ENCODE peak calls at places on chromosomes 6 and 20, in nine cellular contexts. T is ovary, L is esophagus squamous epithelium, A is NB4, U is Peyer's patch, S is A549, R is HCT116, B is right lobe of liver, M is uterus. X is an unnamed sample.

GRCh38 chr6:154187203-154187602 is 148.2 kb downstream of the OPRM1 start:
- DNase-seq in L (no peak), B (no peak), M (no peak), S (no peak), A (no peak), R (no peak), U (no peak), T (no peak), X (no peak)

GRCh38 chr6:118277631-118278030 is 270.5 kb upstream of the PLN start:
- DNase-seq in M (no peak), S (no peak), B (no peak), L (no peak), U (no peak), T (no peak), A (no peak), R (no peak), X (no peak)

GRCh38 chr20:63518351-63518861 is 2.2 kb upstream of the PPDPF start:
- DNase-seq in T (no peak), S (no peak), U (peak), M (peak), L (no peak), R (no peak), B (peak), A (no peak), X (no peak)

GRCh38 chr6:159615923-159616322 is 77.1 kb downstream of the SOD2 start:
- DNase-seq in R (no peak), S (no peak), T (no peak), A (no peak), U (no peak), L (no peak), M (no peak), B (no peak), X (no peak)

GRCh38 chr6:118739976-118740771 is 88.8 kb upstream of the CEP85L start:
- DNase-seq in S (peak), M (no peak), A (no peak), R (no peak), B (no peak), L (no peak), U (no peak), T (no peak), X (no peak)

GRCh38 chr20:38601216-38602184 is at the start of gene ARHGAP40:
- DNase-seq in S (no peak), L (no peak), T (no peak), R (peak), U (no peak), A (peak), M (no peak), B (no peak), X (peak)

GRCh38 chr6:134199848-134200606 is 117.9 kb downstream of the SGK1 start:
- DNase-seq in A (no peak), R (no peak), T (no peak), B (no peak), S (no peak), M (no peak), U (no peak), L (no peak), X (no peak)

GRCh38 chr6:152636675-152637421 is at the start of gene SYNE1:
- DNase-seq in S (peak), M (peak), T (peak), R (no peak), U (no peak), L (no peak), B (peak), A (no peak), X (peak)

GRCh38 chr6:81834141-81834621 is 81.7 kb upstream of the TENT5A start:
- DNase-seq in L (no peak), U (peak), A (no peak), B (no peak), R (no peak), T (peak), M (no peak), S (peak), X (peak)

GRCh38 chr6:307065-307814 is 15.0 kb downstream of the DUSP22 start:
- DNase-seq in L (no peak), B (peak), T (no peak), R (no peak), M (no peak), U (no peak), S (no peak), A (no peak), X (no peak)

GRCh38 chr20:51631011-51631950 is 88.8 kb upstream of the NFATC2 start:
- DNase-seq in U (no peak), M (peak), L (no peak), T (peak), A (peak), R (peak), B (no peak), S (peak), X (peak)

GRCh38 chr6:95518630-95519227 is 58.6 kb upstream of the MANEA start:
- DNase-seq in L (no peak), M (no peak), R (no peak), B (no peak), U (no peak), S (no peak), T (no peak), A (no peak), X (peak)

GRCh38 chr20:24698189-24698588 is 228.8 kb downstream of the SYNDIG1 start:
- DNase-seq in T (no peak), S (no peak), R (no peak), U (peak), M (no peak), A (no peak), B (no peak), L (no peak), X (no peak)

GRCh38 chr20:4297141-4297826 is 281.9 kb upstream of the RNF24 start:
- DNase-seq in B (no peak), L (no peak), M (peak), S (no peak), A (peak), R (no peak), T (no peak), U (no peak), X (no peak)

GRCh38 chr6:155377061-155377460 is 62.8 kb upstream of the TFB1M start:
- DNase-seq in T (no peak), M (no peak), L (no peak), A (no peak), S (peak), B (no peak), U (no peak), R (no peak), X (peak)

GRCh38 chr6:31396422-31397152 is 6.8 kb upstream of the MICA start:
- DNase-seq in B (peak), S (peak), T (peak), A (peak), M (peak), L (no peak), R (peak), U (peak), X (peak)

GRCh38 chr20:37692447-37693166 is 1.2 kb upstream of the CTNNBL1 start:
- DNase-seq in B (no peak), R (no peak), A (no peak), M (no peak), U (no peak), T (no peak), S (no peak), L (no peak), X (no peak)

GRCh38 chr6:149220882-149221773 is 96.4 kb upstream of the TAB2 start:
- DNase-seq in U (no peak), T (no peak), M (no peak), S (no peak), R (no peak), L (no peak), B (no peak), A (no peak), X (no peak)

GRCh38 chr6:39882567-39882953 is 51.7 kb downstream of the MOCS1 start:
- DNase-seq in A (no peak), B (no peak), M (no peak), R (no peak), U (no peak), S (no peak), T (peak), L (no peak), X (no peak)

GRCh38 chr6:105774247-105774646 is 311.9 kb upstream of the PRDM1 start:
- DNase-seq in U (no peak), L (no peak), A (no peak), T (no peak), R (no peak), S (no peak), M (no peak), B (no peak), X (no peak)

GRCh38 chr6:87333033-87333432 is 4.0 kb upstream of the GJB7 start:
- DNase-seq in S (no peak), L (no peak), A (no peak), U (no peak), B (no peak), R (no peak), M (no peak), T (no peak), X (no peak)

GRCh38 chr20:34940126-34940525 is 15.5 kb downstream of the GSS start:
- DNase-seq in M (no peak), A (peak), L (no peak), T (no peak), R (no peak), B (no peak), S (no peak), U (no peak), X (no peak)

GRCh38 chr20:44832724-44833123 is 22.4 kb upstream of the RIMS4 start:
- DNase-seq in T (no peak), S (peak), R (peak), A (peak), B (no peak), L (no peak), U (no peak), M (no peak), X (no peak)

GRCh38 chr6:155599571-155599970 is 143.9 kb upstream of the NOX3 start:
- DNase-seq in R (no peak), M (no peak), L (no peak), A (no peak), S (no peak), T (no peak), U (no peak), B (no peak), X (no peak)

GRCh38 chr6:7721654-7722053 is 4.2 kb upstream of the BMP6 start:
- DNase-seq in R (peak), L (no peak), M (no peak), B (no peak), U (no peak), S (peak), T (no peak), A (peak), X (no peak)

GRCh38 chr6:158668707-158669103 is 18.9 kb downstream of the SYTL3 start:
- DNase-seq in U (no peak), T (no peak), M (no peak), R (no peak), B (no peak), A (no peak), L (no peak), S (no peak), X (no peak)

GRCh38 chr6:139765825-139766285 is 391.4 kb upstream of the CITED2 start:
- DNase-seq in A (peak), T (no peak), R (peak), L (no peak), B (no peak), S (peak), U (no peak), M (no peak), X (no peak)

GRCh38 chr20:60097285-60097684 is 139.1 kb downstream of the CDH26 start:
- DNase-seq in R (no peak), M (no peak), L (no peak), T (no peak), A (peak), U (no peak), S (no peak), B (no peak), X (no peak)

GRCh38 chr6:51934098-51934497 is 153.3 kb downstream of the PKHD1 start:
- DNase-seq in S (peak), R (peak), U (no peak), T (no peak), B (no peak), L (no peak), M (no peak), A (peak), X (peak)

GRCh38 chr20:23294671-23295070 is 55.9 kb upstream of the NXT1 start:
- DNase-seq in B (no peak), A (no peak), M (no peak), S (no peak), T (no peak), R (no peak), L (no peak), U (no peak), X (no peak)

GRCh38 chr6:41976794-41977484 is 35.3 kb upstream of the CCND3 start:
- DNase-seq in A (no peak), U (no peak), T (no peak), B (no peak), M (no peak), S (peak), L (no peak), R (no peak), X (peak)

GRCh38 chr6:155248021-155249001 is 15.5 kb upstream of the CLDN20 start:
- DNase-seq in M (peak), A (peak), R (peak), L (no peak), U (no peak), T (peak), S (peak), B (no peak), X (peak)

GRCh38 chr6:14337157-14337556 is 219.6 kb downstream of the CD83 start:
- DNase-seq in T (no peak), S (no peak), R (no peak), M (no peak), U (no peak), A (peak), L (no peak), B (no peak), X (no peak)

GRCh38 chr6:167225903-167226508 is 65.1 kb upstream of the UNC93A start:
- DNase-seq in R (no peak), M (no peak), A (no peak), T (no peak), U (no peak), B (no peak), L (no peak), S (no peak), X (no peak)

GRCh38 chr20:46823271-46823747 is 71.3 kb upstream of the EYA2 start:
- DNase-seq in T (no peak), S (no peak), L (no peak), R (no peak), A (no peak), B (peak), M (peak), U (peak), X (no peak)

GRCh38 chr6:161963634-161964244 is 689.9 kb upstream of the AGPAT4 start:
- DNase-seq in T (no peak), S (no peak), R (no peak), B (no peak), A (no peak), M (no peak), L (no peak), U (no peak), X (no peak)

GRCh38 chr6:142942805-142943227 is 2.2 kb downstream of the HIVEP2 start:
- DNase-seq in A (peak), R (no peak), B (no peak), L (no peak), T (no peak), S (peak), U (no peak), M (no peak), X (peak)

GRCh38 chr20:46767127-46767761 is 57.8 kb downstream of the SLC2A10 start:
- DNase-seq in B (no peak), M (no peak), L (no peak), T (no peak), R (peak), A (peak), U (no peak), S (peak), X (peak)

GRCh38 chr6:147776631-147777030 is 268.1 kb downstream of the SAMD5 start:
- DNase-seq in M (no peak), R (no peak), B (no peak), S (no peak), U (no peak), T (no peak), L (no peak), A (no peak), X (no peak)

GRCh38 chr6:31272856-31273626 is 1.1 kb upstream of the HLA-C start:
- DNase-seq in A (no peak), T (no peak), R (no peak), B (no peak), M (no peak), U (no peak), S (no peak), L (no peak), X (no peak)

DNA sequence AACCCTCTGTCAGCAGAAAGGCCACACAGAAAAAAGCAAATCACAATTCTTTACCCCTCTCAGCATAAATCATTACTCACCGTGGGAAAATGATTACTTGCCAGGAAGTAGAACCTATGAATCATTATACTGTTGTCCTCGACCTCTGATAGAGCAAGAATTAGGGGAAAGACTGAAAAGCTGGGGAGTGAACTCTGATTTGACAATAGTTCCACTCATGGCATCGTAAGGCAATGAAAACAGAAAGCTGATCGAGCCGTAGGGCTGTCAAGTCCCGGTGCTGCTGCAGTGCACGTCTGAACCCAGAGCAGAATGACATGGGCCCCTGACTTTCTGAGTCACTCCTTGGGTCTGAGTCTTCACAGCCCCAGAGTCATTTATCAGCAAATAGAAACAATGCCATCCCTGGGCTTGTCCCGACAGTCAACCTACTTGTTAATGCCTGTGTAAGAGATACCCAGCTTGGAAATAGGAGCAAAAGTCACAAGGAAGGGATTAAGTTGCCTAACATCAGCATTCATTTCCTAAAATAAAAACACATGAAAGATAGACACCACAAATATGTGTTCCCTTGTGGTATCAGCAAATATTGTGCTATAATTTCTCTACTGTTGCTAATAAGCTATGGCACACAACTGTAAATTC is 224.8 kb upstream of the MARCKS start:
- DNase-seq in S (peak), A (no peak), M (no peak), L (no peak), U (peak), B (no peak), R (peak), T (peak), X (peak)
- TF ChIP-seq POLR2A in S (no peak), A (no peak), M (no peak), L (no peak), U (peak), B (peak), R (no peak), T (no peak), X (peak)

GRCh38 chr6:3456794-3457709 is at the start of gene SLC22A23:
- DNase-seq in A (peak), S (peak), M (peak), T (peak), L (no peak), B (peak), U (peak), R (peak), X (peak)

GRCh38 chr6:3456395-3456767 is 469 bp downstream of the SLC22A23 start:
- DNase-seq in A (no peak), M (no peak), R (no peak), L (no peak), S (no peak), U (no peak), T (no peak), B (no peak), X (no peak)

GRCh38 chr6:3455490-3456394 is 1.1 kb downstream of the SLC22A23 start:
- DNase-seq in U (peak), T (no peak), B (peak), M (peak), A (no peak), L (no peak), S (peak), R (no peak), X (no peak)

GRCh38 chr6:3458706-3459421 is 2.0 kb upstream of the SLC22A23 start:
- DNase-seq in B (no peak), L (no peak), R (no peak), T (no peak), S (no peak), M (no peak), U (no peak), A (no peak), X (no peak)

DNA sequence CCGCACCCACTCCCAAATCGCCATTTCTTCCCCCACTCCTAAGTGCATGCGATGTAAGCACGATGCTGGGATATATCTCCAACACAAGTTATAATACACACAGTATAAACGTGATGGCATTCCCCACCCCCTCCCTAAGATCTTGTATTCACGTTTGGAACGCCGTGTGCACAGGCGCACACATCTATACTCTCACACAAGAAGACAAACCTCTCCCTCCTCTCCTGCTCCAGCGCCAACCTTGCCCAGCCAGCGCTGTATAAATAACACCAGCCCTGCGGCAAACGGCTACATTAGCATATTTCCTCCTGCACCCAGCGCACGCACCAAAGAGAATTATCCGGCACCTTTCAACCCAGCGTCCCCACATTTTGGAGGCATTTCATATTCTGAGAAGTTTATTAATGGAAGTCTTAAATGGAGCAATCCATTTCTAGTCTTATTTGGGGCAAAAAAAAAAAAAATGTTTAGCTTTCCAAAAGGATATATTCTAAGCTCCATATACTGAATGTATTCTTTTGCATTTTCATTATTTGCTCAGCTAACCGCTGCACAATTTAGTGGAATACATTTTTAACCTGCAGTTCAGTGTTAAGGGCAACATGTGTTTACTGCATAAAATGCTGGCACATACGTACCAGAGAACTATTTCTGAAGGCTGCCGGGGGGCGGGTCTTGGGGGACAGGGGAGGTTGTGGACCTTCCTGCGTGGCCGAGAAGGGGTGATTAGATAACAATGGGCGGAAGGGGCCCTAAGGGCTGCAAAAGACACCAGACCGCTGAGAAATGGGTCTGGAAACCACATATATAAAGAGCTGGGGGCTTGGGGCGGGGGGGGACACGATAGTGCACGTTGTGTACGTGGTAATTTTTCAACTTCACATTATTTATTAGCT is 1.1 kb upstream of the SLC22A23 start:
- DNase-seq in T (peak), S (peak), L (no peak), M (peak), R (peak), B (peak), A (peak), U (peak), X (no peak)
- TF ChIP-seq POLR2A in T (no peak), S (no peak), L (no peak), M (no peak), R (no peak), B (no peak), A (no peak), U (peak), X (no peak)

GRCh38 chr6:73513496-73513854 is 7.4 kb downstream of the EEF1A1 start:
- DNase-seq in B (no peak), R (no peak), A (peak), L (no peak), T (no peak), U (no peak), M (no peak), S (peak), X (no peak)
- TF ChIP-seq POLR2A in B (no peak), R (no peak), A (no peak), L (no peak), T (no peak), U (no peak), M (no peak), S (no peak), X (no peak)

GRCh38 chr6:35599761-35600658 is 87.3 kb upstream of the TULP1 start:
- DNase-seq in T (no peak), B (no peak), S (no peak), A (no peak), R (no peak), M (no peak), L (no peak), U (no peak), X (no peak)

GRCh38 chr6:35601331-35602132 is 87.2 kb downstream of the FKBP5 start:
- DNase-seq in L (no peak), T (peak), B (no peak), A (peak), M (peak), R (peak), S (peak), U (no peak), X (no peak)

GRCh38 chr6:35603326-35604202 is 85.2 kb downstream of the FKBP5 start:
- DNase-seq in L (no peak), R (no peak), A (no peak), M (no peak), U (no peak), B (no peak), T (no peak), S (no peak), X (no peak)

GRCh38 chr6:35600659-35601125 is 88.0 kb upstream of the TULP1 start:
- DNase-seq in M (no peak), L (no peak), R (no peak), U (no peak), T (no peak), B (no peak), A (peak), S (no peak), X (no peak)

GRCh38 chr6:35602133-35602946 is 86.4 kb downstream of the FKBP5 start:
- DNase-seq in U (no peak), S (no peak), A (peak), M (no peak), T (no peak), L (no peak), R (no peak), B (no peak), X (no peak)
- TF ChIP-seq POLR2A in U (peak), S (no peak), A (no peak), M (no peak), T (no peak), L (no peak), R (no peak), B (no peak), X (no peak)

GRCh38 chr6:164753517-164753916 is 555.9 kb downstream of the C6orf118 start:
- DNase-seq in R (peak), M (no peak), A (no peak), U (no peak), B (no peak), L (no peak), S (no peak), T (no peak), X (no peak)
- TF ChIP-seq POLR2A in R (no peak), M (no peak), A (no peak), U (no peak), B (no peak), L (no peak), S (no peak), T (no peak), X (no peak)

X was measured in H54.